ENCODE peak calls at places on chromosome 16, in eight cellular contexts. One of them, this sample, is unnamed.

GRCh38 chr16:75497558-75497957 is 2.3 kb upstream of the CHST6 start:
- DNase-seq in body of pancreas: peak; percentile 48
- DNase-seq in adrenal gland: peak; percentile 81
- DNase-seq in CD4-positive, alpha-beta memory T cell: no peak
- DNase-seq in tibial nerve: no peak
- DNase-seq in Peyer's patch: no peak
- DNase-seq in upper lobe of right lung: no peak
- DNase-seq in AG10803: no peak
- DNase-seq in this sample: no peak

GRCh38 chr16:27566417-27566816 is 16.5 kb downstream of the KATNIP start:
- DNase-seq in body of pancreas: no peak
- DNase-seq in adrenal gland: no peak
- DNase-seq in CD4-positive, alpha-beta memory T cell: no peak
- DNase-seq in tibial nerve: no peak
- DNase-seq in Peyer's patch: no peak
- DNase-seq in upper lobe of right lung: no peak
- DNase-seq in AG10803: no peak
- DNase-seq in this sample: no peak

GRCh38 chr16:49835116-49835880 is 20.6 kb downstream of the ZNF423 start:
- DNase-seq in body of pancreas: no peak
- DNase-seq in adrenal gland: no peak
- DNase-seq in CD4-positive, alpha-beta memory T cell: no peak
- DNase-seq in tibial nerve: no peak
- DNase-seq in Peyer's patch: no peak
- DNase-seq in upper lobe of right lung: no peak
- DNase-seq in AG10803: no peak
- DNase-seq in this sample: peak; percentile 39

GRCh38 chr16:1760911-1761310 is 10.4 kb downstream of the NME3 start:
- DNase-seq in body of pancreas: no peak
- DNase-seq in adrenal gland: no peak
- DNase-seq in CD4-positive, alpha-beta memory T cell: no peak
- DNase-seq in tibial nerve: no peak
- DNase-seq in Peyer's patch: no peak
- DNase-seq in upper lobe of right lung: no peak
- DNase-seq in AG10803: no peak
- DNase-seq in this sample: no peak

GRCh38 chr16:83742076-83742475 is 65.7 kb upstream of the HSBP1 start:
- DNase-seq in body of pancreas: no peak
- DNase-seq in adrenal gland: no peak
- DNase-seq in CD4-positive, alpha-beta memory T cell: no peak
- DNase-seq in tibial nerve: no peak
- DNase-seq in Peyer's patch: no peak
- DNase-seq in upper lobe of right lung: no peak
- DNase-seq in AG10803: no peak
- DNase-seq in this sample: no peak

GRCh38 chr16:675884-676564 is 553 bp downstream of the RHBDL1 start:
- DNase-seq in body of pancreas: no peak
- DNase-seq in adrenal gland: no peak
- DNase-seq in CD4-positive, alpha-beta memory T cell: no peak
- DNase-seq in tibial nerve: no peak
- DNase-seq in Peyer's patch: no peak
- DNase-seq in upper lobe of right lung: no peak
- DNase-seq in AG10803: no peak
- DNase-seq in this sample: no peak

GRCh38 chr16:795580-796229 is 4.8 kb downstream of the GNG13 start:
- DNase-seq in body of pancreas: no peak
- DNase-seq in adrenal gland: no peak
- DNase-seq in CD4-positive, alpha-beta memory T cell: no peak
- DNase-seq in tibial nerve: no peak
- DNase-seq in Peyer's patch: no peak
- DNase-seq in upper lobe of right lung: no peak
- DNase-seq in AG10803: no peak
- DNase-seq in this sample: no peak

GRCh38 chr16:27328937-27329336 is 15.2 kb downstream of the IL4R start:
- DNase-seq in body of pancreas: no peak
- DNase-seq in adrenal gland: no peak
- DNase-seq in CD4-positive, alpha-beta memory T cell: no peak
- DNase-seq in tibial nerve: no peak
- DNase-seq in Peyer's patch: no peak
- DNase-seq in upper lobe of right lung: peak; percentile 4
- DNase-seq in AG10803: no peak
- DNase-seq in this sample: no peak

GRCh38 chr16:7363397-7364053 is 30.9 kb downstream of the RBFOX1 start:
- DNase-seq in body of pancreas: peak; percentile 8
- DNase-seq in adrenal gland: peak; percentile 62
- DNase-seq in CD4-positive, alpha-beta memory T cell: no peak
- DNase-seq in tibial nerve: no peak
- DNase-seq in Peyer's patch: no peak
- DNase-seq in upper lobe of right lung: no peak
- DNase-seq in AG10803: no peak
- DNase-seq in this sample: no peak

GRCh38 chr16:58366247-58367031 is 25.8 kb upstream of the GINS3 start:
- DNase-seq in body of pancreas: no peak
- DNase-seq in adrenal gland: no peak
- DNase-seq in CD4-positive, alpha-beta memory T cell: no peak
- DNase-seq in tibial nerve: no peak
- DNase-seq in Peyer's patch: no peak
- DNase-seq in upper lobe of right lung: no peak
- DNase-seq in AG10803: peak; percentile 1
- DNase-seq in this sample: peak; percentile 19

GRCh38 chr16:17259751-17260270 is 210.9 kb downstream of the XYLT1 start:
- DNase-seq in body of pancreas: no peak
- DNase-seq in adrenal gland: no peak
- DNase-seq in CD4-positive, alpha-beta memory T cell: no peak
- DNase-seq in tibial nerve: no peak
- DNase-seq in Peyer's patch: no peak
- DNase-seq in upper lobe of right lung: no peak
- DNase-seq in AG10803: no peak
- DNase-seq in this sample: no peak

GRCh38 chr16:1669698-1670097 is 8.4 kb upstream of the JPT2 start:
- DNase-seq in body of pancreas: no peak
- DNase-seq in adrenal gland: no peak
- DNase-seq in CD4-positive, alpha-beta memory T cell: no peak
- DNase-seq in tibial nerve: no peak
- DNase-seq in Peyer's patch: no peak
- DNase-seq in upper lobe of right lung: no peak
- DNase-seq in AG10803: no peak
- DNase-seq in this sample: no peak

GRCh38 chr16:85884808-85885463 is 14.0 kb upstream of the IRF8 start:
- DNase-seq in body of pancreas: no peak
- DNase-seq in adrenal gland: no peak
- DNase-seq in CD4-positive, alpha-beta memory T cell: no peak
- DNase-seq in tibial nerve: no peak
- DNase-seq in Peyer's patch: no peak
- DNase-seq in upper lobe of right lung: no peak
- DNase-seq in AG10803: no peak
- DNase-seq in this sample: no peak

GRCh38 chr16:85885537-85885936 is 13.4 kb upstream of the IRF8 start:
- DNase-seq in body of pancreas: no peak
- DNase-seq in adrenal gland: no peak
- DNase-seq in CD4-positive, alpha-beta memory T cell: no peak
- DNase-seq in tibial nerve: no peak
- DNase-seq in Peyer's patch: no peak
- DNase-seq in upper lobe of right lung: no peak
- DNase-seq in AG10803: no peak
- DNase-seq in this sample: no peak

GRCh38 chr16:85891776-85892166 is 7.2 kb upstream of the IRF8 start:
- DNase-seq in body of pancreas: no peak
- DNase-seq in adrenal gland: no peak
- DNase-seq in CD4-positive, alpha-beta memory T cell: no peak
- DNase-seq in tibial nerve: no peak
- DNase-seq in Peyer's patch: no peak
- DNase-seq in upper lobe of right lung: no peak
- DNase-seq in AG10803: no peak
- DNase-seq in this sample: no peak

GRCh38 chr16:85891033-85891775 is 7.8 kb upstream of the IRF8 start:
- DNase-seq in body of pancreas: peak; percentile 30
- DNase-seq in adrenal gland: no peak
- DNase-seq in CD4-positive, alpha-beta memory T cell: no peak
- DNase-seq in tibial nerve: no peak
- DNase-seq in Peyer's patch: no peak
- DNase-seq in upper lobe of right lung: no peak
- DNase-seq in AG10803: no peak
- DNase-seq in this sample: no peak

GRCh38 chr16:85888405-85889331 is 10.3 kb upstream of the IRF8 start:
- DNase-seq in body of pancreas: no peak
- DNase-seq in adrenal gland: no peak
- DNase-seq in CD4-positive, alpha-beta memory T cell: no peak
- DNase-seq in tibial nerve: no peak
- DNase-seq in Peyer's patch: no peak
- DNase-seq in upper lobe of right lung: no peak
- DNase-seq in AG10803: peak; percentile 67
- DNase-seq in this sample: no peak
- H3K4me3 ChIP-seq in body of pancreas: no peak overlapping the region
- H3K4me3 ChIP-seq in adrenal gland: no peak overlapping the region
- H3K4me3 ChIP-seq in CD4-positive, alpha-beta memory T cell: no peak overlapping the region
- H3K4me3 ChIP-seq in tibial nerve: no peak overlapping the region
- H3K4me3 ChIP-seq in Peyer's patch: no peak overlapping the region
- H3K4me3 ChIP-seq in upper lobe of right lung: no peak overlapping the region
- H3K4me3 ChIP-seq in AG10803: no peak overlapping the region
- H3K4me3 ChIP-seq in this sample: no peak overlapping the region

GRCh38 chr16:89114159-89114981 is 20.7 kb downstream of the ACSF3 start:
- DNase-seq in body of pancreas: no peak
- DNase-seq in adrenal gland: no peak
- DNase-seq in CD4-positive, alpha-beta memory T cell: no peak
- DNase-seq in tibial nerve: no peak
- DNase-seq in Peyer's patch: peak; percentile 41
- DNase-seq in upper lobe of right lung: peak; percentile 63
- DNase-seq in AG10803: peak; percentile 38
- DNase-seq in this sample: peak; percentile 4
- H3K4me3 ChIP-seq in body of pancreas: no peak overlapping the region
- H3K4me3 ChIP-seq in adrenal gland: no peak overlapping the region
- H3K4me3 ChIP-seq in CD4-positive, alpha-beta memory T cell: peak overlapping the region; percentile 45
- H3K4me3 ChIP-seq in tibial nerve: no peak overlapping the region
- H3K4me3 ChIP-seq in Peyer's patch: peak overlapping the region; percentile 17
- H3K4me3 ChIP-seq in upper lobe of right lung: peak overlapping the region; percentile 10
- H3K4me3 ChIP-seq in AG10803: no peak overlapping the region
- H3K4me3 ChIP-seq in this sample: no peak overlapping the region

GRCh38 chr16:88770459-88771293 is 14.3 kb downstream of the PIEZO1 start:
- DNase-seq in body of pancreas: peak; percentile 71
- DNase-seq in adrenal gland: peak; percentile 57
- DNase-seq in CD4-positive, alpha-beta memory T cell: no peak
- DNase-seq in tibial nerve: no peak
- DNase-seq in Peyer's patch: peak; percentile 25
- DNase-seq in upper lobe of right lung: peak; percentile 90
- DNase-seq in AG10803: no peak
- DNase-seq in this sample: peak; percentile 78
- H3K4me3 ChIP-seq in body of pancreas: no peak overlapping the region
- H3K4me3 ChIP-seq in adrenal gland: no peak overlapping the region
- H3K4me3 ChIP-seq in CD4-positive, alpha-beta memory T cell: no peak overlapping the region
- H3K4me3 ChIP-seq in tibial nerve: no peak overlapping the region
- H3K4me3 ChIP-seq in Peyer's patch: peak overlapping the region; percentile 44
- H3K4me3 ChIP-seq in upper lobe of right lung: peak overlapping the region; percentile 32
- H3K4me3 ChIP-seq in AG10803: no peak overlapping the region
- H3K4me3 ChIP-seq in this sample: peak overlapping the region; percentile 31

DNA sequence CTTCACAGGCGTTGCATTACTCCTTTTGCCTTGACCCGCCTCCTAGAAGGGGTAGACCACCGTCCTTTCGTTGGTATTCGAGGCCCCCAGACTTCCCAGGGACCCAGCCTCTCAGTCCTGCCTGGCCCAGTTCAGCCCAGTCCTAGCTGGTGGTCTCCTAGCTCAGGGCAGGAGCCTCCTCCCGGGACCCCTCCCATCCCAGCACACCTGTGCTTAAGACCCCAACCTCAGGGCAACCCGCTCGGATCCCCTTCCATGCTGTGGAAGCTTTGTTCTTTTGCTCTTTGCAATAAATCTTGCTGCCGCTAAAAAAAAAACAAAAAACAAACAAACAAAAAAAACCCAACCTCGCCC is 842 bp downstream of the PYDC1 start:
- DNase-seq in body of pancreas: no peak
- DNase-seq in adrenal gland: no peak
- DNase-seq in CD4-positive, alpha-beta memory T cell: no peak
- DNase-seq in tibial nerve: no peak
- DNase-seq in Peyer's patch: no peak
- DNase-seq in upper lobe of right lung: no peak
- DNase-seq in AG10803: no peak
- DNase-seq in this sample: no peak
- H3K4me3 ChIP-seq in body of pancreas: no peak overlapping the region
- H3K4me3 ChIP-seq in adrenal gland: no peak overlapping the region
- H3K4me3 ChIP-seq in CD4-positive, alpha-beta memory T cell: peak overlapping the region; percentile 38
- H3K4me3 ChIP-seq in tibial nerve: no peak overlapping the region
- H3K4me3 ChIP-seq in Peyer's patch: peak overlapping the region; percentile 8
- H3K4me3 ChIP-seq in upper lobe of right lung: peak overlapping the region; percentile 52
- H3K4me3 ChIP-seq in AG10803: no peak overlapping the region
- H3K4me3 ChIP-seq in this sample: no peak overlapping the region

GRCh38 chr16:3954411-3954921 is 74.0 kb upstream of the CREBBP start:
- DNase-seq in body of pancreas: no peak
- DNase-seq in adrenal gland: no peak
- DNase-seq in CD4-positive, alpha-beta memory T cell: no peak
- DNase-seq in tibial nerve: no peak
- DNase-seq in Peyer's patch: no peak
- DNase-seq in upper lobe of right lung: peak; percentile 58
- DNase-seq in AG10803: no peak
- DNase-seq in this sample: no peak

GRCh38 chr16:3960049-3960809 is 79.7 kb upstream of the CREBBP start:
- DNase-seq in body of pancreas: no peak
- DNase-seq in adrenal gland: no peak
- DNase-seq in CD4-positive, alpha-beta memory T cell: peak; percentile 13
- DNase-seq in tibial nerve: no peak
- DNase-seq in Peyer's patch: no peak
- DNase-seq in upper lobe of right lung: no peak
- DNase-seq in AG10803: no peak
- DNase-seq in this sample: no peak

GRCh38 chr16:3953728-3954410 is 73.4 kb upstream of the CREBBP start:
- DNase-seq in body of pancreas: no peak
- DNase-seq in adrenal gland: no peak
- DNase-seq in CD4-positive, alpha-beta memory T cell: no peak
- DNase-seq in tibial nerve: no peak
- DNase-seq in Peyer's patch: no peak
- DNase-seq in upper lobe of right lung: peak; percentile 29
- DNase-seq in AG10803: no peak
- DNase-seq in this sample: no peak

GRCh38 chr16:3959148-3959547 is 78.6 kb upstream of the CREBBP start:
- DNase-seq in body of pancreas: peak; percentile 56
- DNase-seq in adrenal gland: peak; percentile 72
- DNase-seq in CD4-positive, alpha-beta memory T cell: no peak
- DNase-seq in tibial nerve: no peak
- DNase-seq in Peyer's patch: no peak
- DNase-seq in upper lobe of right lung: no peak
- DNase-seq in AG10803: peak; percentile 53
- DNase-seq in this sample: no peak

DNA sequence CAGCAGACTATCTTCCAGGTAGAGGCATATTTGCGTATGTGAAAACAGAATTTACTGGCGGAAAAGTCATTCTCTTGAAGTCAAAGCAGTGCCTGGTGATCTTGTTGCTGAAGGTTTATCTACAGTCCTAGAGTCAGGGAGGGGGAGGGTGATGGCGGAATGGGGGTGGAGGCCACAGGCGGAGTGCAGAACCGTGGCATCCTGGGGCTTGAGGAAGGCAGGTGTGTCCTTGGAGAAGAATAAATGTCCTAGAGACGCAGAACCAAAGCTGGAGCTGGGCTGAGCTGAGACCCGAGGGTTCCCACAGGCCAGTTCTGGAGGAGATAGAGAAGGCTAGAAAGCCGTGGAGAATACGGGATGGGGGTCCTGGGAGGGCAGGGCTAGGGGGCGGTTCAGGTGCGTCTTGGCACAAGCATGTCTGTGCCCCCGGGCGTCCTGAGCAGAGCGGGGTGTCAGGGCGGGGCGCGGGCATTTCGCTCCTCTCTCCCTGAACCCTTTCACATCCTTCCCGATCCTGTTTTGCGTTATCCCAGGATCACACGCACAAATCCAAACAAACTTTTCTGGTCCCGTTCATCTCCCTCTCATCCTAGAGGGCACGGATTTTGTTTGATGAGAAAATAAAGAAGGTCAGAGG is 76.9 kb upstream of the CREBBP start:
- DNase-seq in body of pancreas: no peak
- DNase-seq in adrenal gland: no peak
- DNase-seq in CD4-positive, alpha-beta memory T cell: no peak
- DNase-seq in tibial nerve: no peak
- DNase-seq in Peyer's patch: no peak
- DNase-seq in upper lobe of right lung: no peak
- DNase-seq in AG10803: no peak
- DNase-seq in this sample: no peak
- H3K4me3 ChIP-seq in body of pancreas: no peak overlapping the region
- H3K4me3 ChIP-seq in adrenal gland: no peak overlapping the region
- H3K4me3 ChIP-seq in CD4-positive, alpha-beta memory T cell: no peak overlapping the region
- H3K4me3 ChIP-seq in tibial nerve: no peak overlapping the region
- H3K4me3 ChIP-seq in Peyer's patch: no peak overlapping the region
- H3K4me3 ChIP-seq in upper lobe of right lung: no peak overlapping the region
- H3K4me3 ChIP-seq in AG10803: no peak overlapping the region
- H3K4me3 ChIP-seq in this sample: no peak overlapping the region

This sample was measured in BE2C.